ENCODE peak calls at places on chromosomes 12 and 14, in five cellular contexts. One of them, this sample, is unnamed.

GRCh38 chr12:54384591-54385041 is at the start of gene ZNF385A:
- DNase-seq in GM20000: no peak
- DNase-seq in frontal cortex: no peak
- DNase-seq in GM13976: no peak
- DNase-seq in activated T-helper 1 cell treated with anti-CD3 and anti-CD28 coated beads, Interleukin-12 subunit alpha, Interleukin-12 subunit beta, Interleukin-2, Interleukin-4 antibody, amounts not matched to agents 30 ng/mL and 10 ng/mL and 1 ng/mL, durations not matched to agents 14 hours and 24 hours and 36 hours: no peak
- DNase-seq in this sample: no peak

GRCh38 chr14:100789460-100790417 is 36.2 kb upstream of the MEG3 start:
- DNase-seq in GM20000: no peak
- DNase-seq in frontal cortex: no peak
- DNase-seq in GM13976: no peak
- DNase-seq in activated T-helper 1 cell treated with anti-CD3 and anti-CD28 coated beads, Interleukin-12 subunit alpha, Interleukin-12 subunit beta, Interleukin-2, Interleukin-4 antibody, amounts not matched to agents 30 ng/mL and 10 ng/mL and 1 ng/mL, durations not matched to agents 14 hours and 24 hours and 36 hours: no peak
- DNase-seq in this sample: no peak

GRCh38 chr12:121127501-121127900 is 5.2 kb upstream of the P2RX7 start:
- DNase-seq in GM20000: no peak
- DNase-seq in frontal cortex: no peak
- DNase-seq in GM13976: no peak
- DNase-seq in activated T-helper 1 cell treated with anti-CD3 and anti-CD28 coated beads, Interleukin-12 subunit alpha, Interleukin-12 subunit beta, Interleukin-2, Interleukin-4 antibody, amounts not matched to agents 30 ng/mL and 10 ng/mL and 1 ng/mL, durations not matched to agents 14 hours and 24 hours and 36 hours: no peak
- DNase-seq in this sample: no peak

GRCh38 chr12:3491938-3492867 is 1.2 kb downstream of the PRMT8 start:
- DNase-seq in GM20000: peak
- DNase-seq in frontal cortex: peak
- DNase-seq in GM13976: peak
- DNase-seq in activated T-helper 1 cell treated with anti-CD3 and anti-CD28 coated beads, Interleukin-12 subunit alpha, Interleukin-12 subunit beta, Interleukin-2, Interleukin-4 antibody, amounts not matched to agents 30 ng/mL and 10 ng/mL and 1 ng/mL, durations not matched to agents 14 hours and 24 hours and 36 hours: peak
- DNase-seq in this sample: peak

GRCh38 chr12:112107728-112108447 is 695 bp downstream of the NAA25 start:
- DNase-seq in GM20000: peak
- DNase-seq in frontal cortex: no peak
- DNase-seq in GM13976: no peak
- DNase-seq in activated T-helper 1 cell treated with anti-CD3 and anti-CD28 coated beads, Interleukin-12 subunit alpha, Interleukin-12 subunit beta, Interleukin-2, Interleukin-4 antibody, amounts not matched to agents 30 ng/mL and 10 ng/mL and 1 ng/mL, durations not matched to agents 14 hours and 24 hours and 36 hours: no peak
- DNase-seq in this sample: no peak

GRCh38 chr12:128940090-128940888 is 87.0 kb downstream of the GLT1D1 start:
- DNase-seq in GM20000: no peak
- DNase-seq in frontal cortex: no peak
- DNase-seq in GM13976: no peak
- DNase-seq in activated T-helper 1 cell treated with anti-CD3 and anti-CD28 coated beads, Interleukin-12 subunit alpha, Interleukin-12 subunit beta, Interleukin-2, Interleukin-4 antibody, amounts not matched to agents 30 ng/mL and 10 ng/mL and 1 ng/mL, durations not matched to agents 14 hours and 24 hours and 36 hours: no peak
- DNase-seq in this sample: no peak

GRCh38 chr14:93234798-93235197 is 27.7 kb downstream of the UBR7 start:
- DNase-seq in GM20000: peak
- DNase-seq in frontal cortex: no peak
- DNase-seq in GM13976: no peak
- DNase-seq in activated T-helper 1 cell treated with anti-CD3 and anti-CD28 coated beads, Interleukin-12 subunit alpha, Interleukin-12 subunit beta, Interleukin-2, Interleukin-4 antibody, amounts not matched to agents 30 ng/mL and 10 ng/mL and 1 ng/mL, durations not matched to agents 14 hours and 24 hours and 36 hours: no peak
- DNase-seq in this sample: no peak

GRCh38 chr14:60510976-60511599 is 2.1 kb downstream of the SIX6 start:
- DNase-seq in GM20000: no peak
- DNase-seq in frontal cortex: no peak
- DNase-seq in GM13976: peak
- DNase-seq in activated T-helper 1 cell treated with anti-CD3 and anti-CD28 coated beads, Interleukin-12 subunit alpha, Interleukin-12 subunit beta, Interleukin-2, Interleukin-4 antibody, amounts not matched to agents 30 ng/mL and 10 ng/mL and 1 ng/mL, durations not matched to agents 14 hours and 24 hours and 36 hours: no peak
- DNase-seq in this sample: no peak

GRCh38 chr12:38384816-38385491 is 68.4 kb downstream of the ALG10B start:
- DNase-seq in GM20000: no peak
- DNase-seq in frontal cortex: no peak
- DNase-seq in GM13976: no peak
- DNase-seq in activated T-helper 1 cell treated with anti-CD3 and anti-CD28 coated beads, Interleukin-12 subunit alpha, Interleukin-12 subunit beta, Interleukin-2, Interleukin-4 antibody, amounts not matched to agents 30 ng/mL and 10 ng/mL and 1 ng/mL, durations not matched to agents 14 hours and 24 hours and 36 hours: no peak
- DNase-seq in this sample: no peak

GRCh38 chr14:101790232-101790631 is 28.7 kb downstream of the PPP2R5C start:
- DNase-seq in GM20000: no peak
- DNase-seq in frontal cortex: no peak
- DNase-seq in GM13976: no peak
- DNase-seq in activated T-helper 1 cell treated with anti-CD3 and anti-CD28 coated beads, Interleukin-12 subunit alpha, Interleukin-12 subunit beta, Interleukin-2, Interleukin-4 antibody, amounts not matched to agents 30 ng/mL and 10 ng/mL and 1 ng/mL, durations not matched to agents 14 hours and 24 hours and 36 hours: no peak
- DNase-seq in this sample: no peak

GRCh38 chr14:88639221-88639620 is 76.4 kb downstream of the ZC3H14 start:
- DNase-seq in GM20000: no peak
- DNase-seq in frontal cortex: no peak
- DNase-seq in GM13976: no peak
- DNase-seq in activated T-helper 1 cell treated with anti-CD3 and anti-CD28 coated beads, Interleukin-12 subunit alpha, Interleukin-12 subunit beta, Interleukin-2, Interleukin-4 antibody, amounts not matched to agents 30 ng/mL and 10 ng/mL and 1 ng/mL, durations not matched to agents 14 hours and 24 hours and 36 hours: no peak
- DNase-seq in this sample: no peak